ENCODE peak calls at places on chromosomes 4 and X, in four cellular contexts. A, M, D and V are unnamed samples.

GRCh38 chr4:108783666-108784463 is 21.0 kb upstream of the ETNPPL start:
- DNase-seq in D (no peak), A (no peak), M (no peak), V (no peak)

GRCh38 chrX:25180242-25180641 is 164.5 kb upstream of the ARX start:
- DNase-seq in M (no peak), A (no peak), D (no peak), V (no peak)

GRCh38 chrX:71911023-71911730 is 532 bp downstream of the NHSL2 start:
- DNase-seq in A (peak; percentile 17), D (peak; percentile 77), M (no peak), V (peak; percentile 18)

GRCh38 chr4:15725608-15726007 is 22.7 kb downstream of the BST1 start:
- DNase-seq in A (no peak), D (no peak), M (no peak), V (no peak)

GRCh38 chrX:118496763-118497079 is 1.1 kb downstream of the DOCK11 start:
- DNase-seq in A (no peak), D (no peak), M (no peak), V (no peak)

GRCh38 chr4:168634276-168634802 is 137.5 kb downstream of the PALLD start:
- DNase-seq in A (no peak), D (peak; percentile 97), M (peak; percentile 72), V (peak; percentile 76)

GRCh38 chr4:162232349-162232748 is 68.5 kb upstream of the FSTL5 start:
- DNase-seq in M (no peak), D (no peak), A (no peak), V (no peak)

GRCh38 chr4:8856835-8857590 is 14.6 kb downstream of the HMX1 start:
- DNase-seq in D (no peak), M (no peak), A (no peak), V (no peak)

GRCh38 chr4:7939377-7940108 is at the start of gene AFAP1:
- DNase-seq in A (peak; percentile 45), M (peak; percentile 98), D (peak; percentile 93), V (peak; percentile 100)

GRCh38 chrX:9895225-9895912 is 71.8 kb upstream of the CLDN34 start:
- DNase-seq in D (no peak), M (no peak), A (no peak), V (no peak)

GRCh38 chr4:38951598-38951997 is 80.6 kb downstream of the TMEM156 start:
- DNase-seq in D (no peak), M (no peak), A (no peak), V (no peak)

GRCh38 chr4:579543-580175 is 3.6 kb upstream of the TMEM271 start:
- DNase-seq in D (no peak), M (no peak), A (no peak), V (no peak)

GRCh38 chr4:173498771-173499170 is 31.3 kb downstream of the HAND2 start:
- DNase-seq in D (no peak), M (no peak), A (no peak), V (peak; percentile 50)

GRCh38 chrX:1249101-1249887 is 19.3 kb upstream of the CSF2RA start:
- DNase-seq in A (no peak), D (peak; percentile 98), M (no peak), V (no peak)

GRCh38 chrX:65516756-65517155 is 17.8 kb downstream of the LAS1L start:
- DNase-seq in M (no peak), A (no peak), D (peak; percentile 33), V (no peak)

GRCh38 chr4:52659722-52660261 is 691 bp upstream of the USP46 start:
- DNase-seq in M (peak; percentile 37), D (peak; percentile 66), A (no peak), V (peak; percentile 75)

GRCh38 chr4:108644237-108644636 is 6.2 kb upstream of the OSTC start:
- DNase-seq in D (no peak), M (peak; percentile 29), A (no peak), V (peak; percentile 55)

GRCh38 chr4:49217492-49217891 is 231.4 kb downstream of the CWH43 start:
- DNase-seq in D (no peak), A (no peak), M (no peak), V (no peak)

GRCh38 chr4:100417565-100417964 is 100.3 kb downstream of the EMCN start:
- DNase-seq in A (no peak), D (no peak), M (no peak), V (no peak)

GRCh38 chrX:667360-667759 is 36.8 kb downstream of the SHOX start:
- DNase-seq in A (no peak), M (no peak), D (no peak), V (no peak)

GRCh38 chrX:48606091-48606490 is 8.8 kb downstream of the WDR13 start:
- DNase-seq in A (no peak), D (no peak), M (no peak), V (no peak)

GRCh38 chr4:90246841-90247240 is 119.6 kb downstream of the CCSER1 start:
- DNase-seq in M (no peak), A (no peak), D (no peak), V (no peak)

GRCh38 chr4:159764343-159764952 is 661.6 kb downstream of the RAPGEF2 start:
- DNase-seq in A (peak; percentile 34), D (peak; percentile 53), M (peak; percentile 16), V (peak; percentile 33)

GRCh38 chrX:24902808-24903207 is 113.0 kb downstream of the ARX start:
- DNase-seq in M (no peak), A (no peak), D (no peak), V (peak; percentile 21)

GRCh38 chr4:124636793-124637192 is 75.7 kb downstream of the ANKRD50 start:
- DNase-seq in M (no peak), D (peak; percentile 56), A (no peak), V (no peak)

GRCh38 chr4:141395246-141395830 is 174.6 kb downstream of the ZNF330 start:
- DNase-seq in D (no peak), M (no peak), A (no peak), V (no peak)

GRCh38 chr4:5125326-5125725 is 74.0 kb downstream of the STK32B start:
- DNase-seq in A (peak; percentile 27), M (no peak), D (no peak), V (no peak)

GRCh38 chr4:38667005-38667771 is 3.2 kb downstream of the KLF3 start:
- DNase-seq in M (peak; percentile 88), A (peak; percentile 74), D (peak; percentile 97), V (peak; percentile 89)

GRCh38 chrX:7261672-7262332 is 113.8 kb upstream of the PUDP start:
- DNase-seq in A (no peak), D (no peak), M (no peak), V (no peak)

GRCh38 chrX:95875661-95876060 is 809.0 kb upstream of the DIAPH2 start:
- DNase-seq in M (no peak), A (no peak), D (no peak), V (no peak)

GRCh38 chr4:141713185-141713584 is 76.8 kb downstream of the IL15 start:
- DNase-seq in D (no peak), M (no peak), A (no peak), V (no peak)

GRCh38 chrX:24100713-24101112 is 46.0 kb downstream of the EIF2S3 start:
- DNase-seq in A (no peak), M (no peak), D (peak; percentile 71), V (no peak)

GRCh38 chr4:146278986-146279385 is 64.6 kb downstream of the REELD1 start:
- DNase-seq in M (no peak), A (no peak), D (no peak), V (no peak)

GRCh38 chr4:10088135-10089010 is 28.2 kb downstream of the WDR1 start:
- DNase-seq in D (no peak), A (no peak), M (no peak), V (no peak)

GRCh38 chr4:158856852-158857251 is 88.0 kb downstream of the FNIP2 start:
- DNase-seq in A (peak; percentile 32), D (no peak), M (peak; percentile 27), V (peak; percentile 41)

GRCh38 chr4:150518559-150518958 is 63.4 kb upstream of the MAB21L2 start:
- DNase-seq in A (no peak), M (no peak), D (no peak), V (peak; percentile 11)

GRCh38 chr4:4942658-4943057 is 76.6 kb downstream of the CYTL1 start:
- DNase-seq in D (no peak), A (no peak), M (no peak), V (no peak)

GRCh38 chrX:129139837-129140679 is 383.2 kb downstream of the SMARCA1 start:
- DNase-seq in A (peak; percentile 86), D (no peak), M (no peak), V (no peak)